ENCODE peak calls at places on chromosome 13, in four cellular contexts. T is effector CD4-positive, alpha-beta T cell; R is stimulated activated CD4-positive, alpha-beta T cell treated with anti-CD3 and anti-CD28 coated beads, Interleukin-2, amount 100 ng/mL, for 48 hours; H is activated T-helper 2 cell treated with anti-CD3 and anti-CD28 coated beads, Interferon-gamma antibody, Interleukin-2, Interleukin-4, amounts not matched to agents 10 μg/mL and 5 μg/mL and 100 μg/mL, durations not matched to agents 14 hours and 24 hours and 36 hours. E is an unnamed sample.

GRCh38 chr13:23473236-23473635 is 39.7 kb upstream of the SACS start:
- DNase-seq in T (no peak), H (no peak), R (no peak), E (no peak)

GRCh38 chr13:29924482-29924884 is 74.1 kb upstream of the UBL3 start:
- DNase-seq in R (no peak), H (no peak), T (no peak), E (peak)

GRCh38 chr13:40433577-40433976 is 232.9 kb downstream of the FOXO1 start:
- DNase-seq in R (peak), H (no peak), T (peak), E (no peak)

GRCh38 chr13:75318138-75318833 is 163.7 kb downstream of the TBC1D4 start:
- DNase-seq in H (peak), R (peak), T (no peak), E (no peak)

GRCh38 chr13:95355491-95355890 is 54.2 kb upstream of the ABCC4 start:
- DNase-seq in R (no peak), H (no peak), T (no peak), E (peak)

GRCh38 chr13:112447761-112448603 is 71.8 kb downstream of the SPACA7 start:
- DNase-seq in R (no peak), H (peak), T (no peak), E (no peak)

GRCh38 chr13:55244991-55245644 is 1895.6 kb upstream of the PRR20A start:
- DNase-seq in R (no peak), H (no peak), T (no peak), E (no peak)

GRCh38 chr13:40662866-40663265 is 3.6 kb downstream of the FOXO1 start:
- DNase-seq in H (no peak), R (no peak), T (no peak), E (no peak)